ENCODE peak calls at places on chromosomes 5 and 9, in ten cellular contexts. E is left ventricle myocardium inferior; U is CD8-positive, alpha-beta memory T cell; H is activated naive CD8-positive, alpha-beta T cell treated with anti-CD3 and anti-CD28 coated beads, Interleukin-2, amount 50 U/mL, for 24 hours; M is epithelial cell of proximal tubule; L is naive thymus-derived CD4-positive, alpha-beta T cell; O is progenitor cell of endocrine pancreas; S is fibroblast of pulmonary artery; D is LHCN-M2; P is HS-5. G is an unnamed sample.

GRCh38 chr5:18744990-18745590 is 1110.8 kb downstream of the TAF11L14 start:
- DNase-seq in U (peak), O (no peak), M (no peak), E (no peak), S (no peak), H (no peak), P (peak), D (no peak), L (peak), G (no peak)

GRCh38 chr9:132698989-132699388 is 28.7 kb downstream of the GTF3C4 start:
- DNase-seq in E (no peak), S (peak), O (no peak), U (no peak), M (no peak), P (no peak), H (no peak), L (no peak), D (no peak), G (no peak)

GRCh38 chr5:54150841-54151240 is 159.5 kb downstream of the ARL15 start:
- DNase-seq in O (no peak), D (no peak), P (no peak), M (no peak), L (no peak), U (no peak), H (no peak), S (no peak), E (no peak), G (no peak)

GRCh38 chr5:4245511-4245910 is 649.9 kb downstream of the IRX1 start:
- DNase-seq in P (no peak), O (no peak), M (no peak), E (no peak), D (no peak), L (no peak), H (no peak), U (no peak), S (no peak), G (no peak)

GRCh38 chr5:76622973-76623596 is at the start of gene F2RL2:
- DNase-seq in D (peak), H (no peak), S (peak), U (no peak), P (no peak), L (no peak), E (no peak), M (peak), O (no peak), G (no peak)

GRCh38 chr9:129206921-129207320 is 28.9 kb upstream of the IER5L start:
- DNase-seq in S (no peak), P (no peak), O (no peak), E (no peak), L (peak), M (no peak), H (no peak), D (no peak), U (no peak), G (no peak)

GRCh38 chr5:76337949-76338589 is 65.0 kb upstream of the IQGAP2 start:
- DNase-seq in U (peak), O (peak), M (peak), P (peak), H (peak), S (peak), D (peak), L (peak), E (no peak), G (peak)

GRCh38 chr5:149834246-149834855 is 104.2 kb downstream of the PPARGC1B start:
- DNase-seq in E (no peak), O (peak), H (peak), M (no peak), L (peak), P (peak), D (peak), U (peak), S (peak), G (peak)

GRCh38 chr9:90979138-90979551 is 177.5 kb downstream of the SYK start:
- DNase-seq in O (no peak), P (no peak), D (no peak), L (no peak), E (no peak), S (no peak), U (no peak), H (no peak), M (no peak), G (no peak)

GRCh38 chr5:132850066-132850465 is 16.2 kb downstream of the GDF9 start:
- DNase-seq in O (no peak), H (no peak), L (no peak), D (peak), M (no peak), P (no peak), E (no peak), U (no peak), S (no peak), G (no peak)

G was measured in astrocyte of the cerebellum.